ENCODE peak calls at places on chromosome 1, in nine cellular contexts. D is CD8-positive, alpha-beta memory T cell; U is T-helper 1 cell; X is sciatic nerve; W is cerebellum; Y is naive thymus-derived CD4-positive, alpha-beta T cell; A is LHCN-M2; B is stimulated activated CD4-positive, alpha-beta T cell treated with anti-CD3 and anti-CD28 coated beads, Interleukin-4, amount 100 ng/mL, for 24 hours; I is T follicular helper cell. N is an unnamed sample.

GRCh38 chr1:98119793-98120192 is 199.0 kb upstream of the DPYD start:
- DNase-seq in D (no peak), U (no peak), X (no peak), W (peak), Y (no peak), A (peak), B (no peak), I (no peak), N (no peak)

GRCh38 chr1:185719021-185719420 is 15.2 kb upstream of the HMCN1 start:
- DNase-seq in D (no peak), U (no peak), X (no peak), W (no peak), Y (no peak), A (peak), B (no peak), I (no peak), N (no peak)

GRCh38 chr1:13600762-13601483 is 17.3 kb downstream of the PDPN start:
- DNase-seq in D (no peak), U (no peak), X (no peak), W (no peak), Y (no peak), A (no peak), B (no peak), I (no peak), N (no peak)

GRCh38 chr1:65065535-65066378 is 82.2 kb upstream of the AK4 start:
- DNase-seq in D (no peak), U (no peak), X (peak), W (peak), Y (no peak), A (no peak), B (no peak), I (no peak), N (no peak)

GRCh38 chr1:177996957-177997356 is 27.1 kb upstream of the SEC16B start:
- DNase-seq in D (no peak), U (no peak), X (no peak), W (no peak), Y (no peak), A (no peak), B (no peak), I (no peak), N (no peak)

GRCh38 chr1:154851392-154852177 is 18.5 kb downstream of the KCNN3 start:
- DNase-seq in D (no peak), U (no peak), X (no peak), W (no peak), Y (no peak), A (no peak), B (no peak), I (no peak), N (no peak)

GRCh38 chr1:227161470-227161869 is 156.8 kb downstream of the CDC42BPA start:
- DNase-seq in D (no peak), U (no peak), X (no peak), W (no peak), Y (no peak), A (no peak), B (no peak), I (no peak), N (no peak)

GRCh38 chr1:228463559-228464455 is 23.4 kb upstream of the RNF187 start:
- DNase-seq in D (peak), U (no peak), X (peak), W (no peak), Y (no peak), A (no peak), B (peak), I (no peak), N (peak)

GRCh38 chr1:156836041-156836654 is 19.5 kb upstream of the SH2D2A start:
- DNase-seq in D (no peak), U (no peak), X (no peak), W (no peak), Y (no peak), A (no peak), B (peak), I (no peak), N (peak)

GRCh38 chr1:88730132-88730675 is 46.1 kb downstream of the PKN2 start:
- DNase-seq in D (no peak), U (no peak), X (no peak), W (no peak), Y (no peak), A (no peak), B (no peak), I (no peak), N (no peak)

GRCh38 chr1:5279127-5279526 is 624.7 kb downstream of the AJAP1 start:
- DNase-seq in D (no peak), U (no peak), X (peak), W (no peak), Y (no peak), A (no peak), B (no peak), I (no peak), N (no peak)

GRCh38 chr1:225871374-225872074 is 10.7 kb downstream of the TMEM63A start:
- DNase-seq in D (peak), U (no peak), X (no peak), W (no peak), Y (no peak), A (no peak), B (no peak), I (no peak), N (peak)

GRCh38 chr1:17958704-17959103 is 148.9 kb upstream of the IGSF21 start:
- DNase-seq in D (no peak), U (no peak), X (no peak), W (no peak), Y (no peak), A (no peak), B (no peak), I (no peak), N (no peak)

GRCh38 chr1:231241751-231242150 is 739 bp downstream of the GNPAT start:
- DNase-seq in D (no peak), U (no peak), X (no peak), W (no peak), Y (no peak), A (no peak), B (no peak), I (no peak), N (peak)

GRCh38 chr1:225886159-225887029 is 2.6 kb downstream of the LEFTY1 start:
- DNase-seq in D (no peak), U (no peak), X (no peak), W (no peak), Y (no peak), A (no peak), B (no peak), I (no peak), N (no peak)